ENCODE peak calls at places on chromosomes 6 and 20, in ten cellular contexts. N is HEK293T; C is DMS153; T is psoas muscle; R is AG20443; O is anterior cingulate cortex; K is activated naive CD8-positive, alpha-beta T cell treated with anti-CD3 and anti-CD28 coated beads, Interleukin-2, amount 50 U/mL, for 24 hours; X is NCI-H2081; F is activated naive CD4-positive, alpha-beta T cell; S is foreskin fibroblast. W is an unnamed sample.

GRCh38 chr6:40906759-40907158 is 132.3 kb downstream of the UNC5CL start:
- DNase-seq in N (no peak), C (peak; percentile 36), T (no peak), R (peak; percentile 39), O (no peak), K (no peak), X (no peak), F (no peak), S (peak; percentile 37), W (no peak)

GRCh38 chr20:36873498-36874189 is 2.3 kb upstream of the TLDC2 start:
- DNase-seq in N (no peak), C (no peak), T (no peak), R (no peak), O (no peak), K (no peak), X (no peak), F (no peak), S (no peak), W (no peak)

GRCh38 chr6:33974471-33974870 is 170.7 kb upstream of the MLN start:
- DNase-seq in N (no peak), C (no peak), T (no peak), R (peak; percentile 4), O (no peak), K (no peak), X (no peak), F (no peak), S (no peak), W (no peak)

GRCh38 chr6:42374027-42374669 is 77.6 kb downstream of the TRERF1 start:
- DNase-seq in N (no peak), C (no peak), T (no peak), R (no peak), O (no peak), K (no peak), X (no peak), F (no peak), S (no peak), W (peak; percentile 15)

GRCh38 chr6:31920803-31921202 is 6.7 kb upstream of the C2 start:
- DNase-seq in N (no peak), C (no peak), T (no peak), R (no peak), O (no peak), K (no peak), X (no peak), F (no peak), S (no peak), W (no peak)

GRCh38 chr6:41232667-41233066 is 4.5 kb downstream of the TREML4 start:
- DNase-seq in N (no peak), C (no peak), T (no peak), R (no peak), O (no peak), K (no peak), X (no peak), F (no peak), S (no peak), W (no peak)

GRCh38 chr6:1004885-1005635 is 306.8 kb upstream of the FOXQ1 start:
- DNase-seq in N (no peak), C (no peak), T (no peak), R (no peak), O (no peak), K (no peak), X (no peak), F (no peak), S (no peak), W (no peak)

GRCh38 chr6:156944412-156944811 is 167.2 kb downstream of the ARID1B start:
- DNase-seq in N (no peak), C (no peak), T (no peak), R (no peak), O (no peak), K (no peak), X (no peak), F (no peak), S (no peak), W (no peak)

GRCh38 chr6:36676142-36677058 is 2.1 kb upstream of the CDKN1A start:
- DNase-seq in N (no peak), C (peak; percentile 6), T (no peak), R (peak; percentile 36), O (no peak), K (no peak), X (peak; percentile 32), F (no peak), S (no peak), W (no peak)

GRCh38 chr6:56840467-56841371 is 114.2 kb upstream of the BEND6 start:
- DNase-seq in N (no peak), C (peak; percentile 39), T (no peak), R (peak; percentile 50), O (no peak), K (no peak), X (peak; percentile 51), F (no peak), S (peak; percentile 57), W (no peak)

GRCh38 chr20:36871640-36872570 is 4.0 kb upstream of the TLDC2 start:
- DNase-seq in N (no peak), C (no peak), T (peak; percentile 18), R (no peak), O (no peak), K (no peak), X (no peak), F (no peak), S (no peak), W (no peak)

GRCh38 chr6:127851197-127851596 is 49.7 kb downstream of the THEMIS start:
- DNase-seq in N (no peak), C (no peak), T (no peak), R (peak; percentile 18), O (no peak), K (no peak), X (no peak), F (no peak), S (no peak), W (no peak)

GRCh38 chr6:17042422-17043147 is 59.3 kb upstream of the STMND1 start:
- DNase-seq in N (peak; percentile 34), C (no peak), T (no peak), R (peak; percentile 55), O (peak; percentile 18), K (no peak), X (no peak), F (no peak), S (peak; percentile 51), W (peak; percentile 38)

GRCh38 chr6:112234596-112234995 is 19.8 kb downstream of the LAMA4 start:
- DNase-seq in N (no peak), C (no peak), T (no peak), R (no peak), O (no peak), K (no peak), X (no peak), F (no peak), S (no peak), W (no peak)

GRCh38 chr20:17822540-17823155 is 122.9 kb downstream of the BANF2 start:
- DNase-seq in N (no peak), C (no peak), T (no peak), R (no peak), O (no peak), K (no peak), X (no peak), F (no peak), S (no peak), W (no peak)

GRCh38 chr20:3167738-3168078 is 5.6 kb downstream of the LZTS3 start:
- DNase-seq in N (no peak), C (no peak), T (no peak), R (no peak), O (no peak), K (no peak), X (no peak), F (no peak), S (no peak), W (no peak)

GRCh38 chr20:36385503-36385902 is 79.4 kb downstream of the DLGAP4 start:
- DNase-seq in N (no peak), C (no peak), T (no peak), R (no peak), O (no peak), K (no peak), X (no peak), F (no peak), S (no peak), W (no peak)

GRCh38 chr6:42423244-42423643 is 28.5 kb downstream of the TRERF1 start:
- DNase-seq in N (no peak), C (no peak), T (no peak), R (no peak), O (no peak), K (peak; percentile 51), X (no peak), F (no peak), S (no peak), W (no peak)

GRCh38 chr6:37507690-37508421 is 8.2 kb upstream of the CCDC167 start:
- DNase-seq in N (no peak), C (no peak), T (no peak), R (no peak), O (no peak), K (no peak), X (no peak), F (no peak), S (no peak), W (no peak)

GRCh38 chr6:69630767-69631166 is 166.0 kb downstream of the LMBRD1 start:
- DNase-seq in N (no peak), C (no peak), T (no peak), R (no peak), O (no peak), K (no peak), X (no peak), F (no peak), S (no peak), W (no peak)

GRCh38 chr6:17218023-17218748 is 63.0 kb upstream of the RBM24 start:
- DNase-seq in N (no peak), C (no peak), T (no peak), R (no peak), O (no peak), K (no peak), X (no peak), F (no peak), S (no peak), W (no peak)

GRCh38 chr20:54774423-54774822 is 299.0 kb downstream of the DOK5 start:
- DNase-seq in N (no peak), C (no peak), T (no peak), R (no peak), O (no peak), K (no peak), X (no peak), F (no peak), S (no peak), W (no peak)

W was measured in HFF-Myc.